ENCODE peak calls at places on chromosomes 11 and 22, in seven cellular contexts. G is H1, W is breast epithelium, K is stomach, Y is suprapubic skin, Q is prostate gland, B is endothelial cell of umbilical vein. J is an unnamed sample.

GRCh38 chr22:19067696-19068348 is 54.4 kb downstream of the DGCR2 start:
- DNase-seq in G (no peak), W (no peak), K (no peak), Y (peak), Q (no peak), B (no peak), J (no peak)

GRCh38 chr22:46803031-46803880 is 40.8 kb downstream of the TBC1D22A start:
- DNase-seq in G (peak), W (peak), K (peak), Y (no peak), Q (no peak), B (peak), J (peak)

GRCh38 chr11:94934362-94934761 is 39.0 kb downstream of the CWC15 start:
- DNase-seq in G (no peak), W (no peak), K (no peak), Y (no peak), Q (no peak), B (peak), J (peak)

GRCh38 chr22:23063539-23064380 is 6.6 kb upstream of the GNAZ start:
- DNase-seq in G (no peak), W (peak), K (peak), Y (peak), Q (no peak), B (no peak), J (no peak)

GRCh38 chr11:87150936-87151335 is 113.2 kb downstream of the TMEM135 start:
- DNase-seq in G (no peak), W (no peak), K (no peak), Y (no peak), Q (no peak), B (peak), J (no peak)

GRCh38 chr22:36330655-36331305 is 57.0 kb downstream of the MYH9 start:
- DNase-seq in G (no peak), W (no peak), K (no peak), Y (no peak), Q (peak), B (peak), J (no peak)

GRCh38 chr11:126172596-126173038 is 38.8 kb downstream of the RPUSD4 start:
- DNase-seq in G (no peak), W (no peak), K (no peak), Y (no peak), Q (no peak), B (no peak), J (no peak)

GRCh38 chr22:46905834-46906233 is 143.4 kb downstream of the TBC1D22A start:
- DNase-seq in G (no peak), W (no peak), K (peak), Y (no peak), Q (no peak), B (no peak), J (no peak)

GRCh38 chr11:94144233-94144632 is 15.6 kb downstream of the PANX1 start:
- DNase-seq in G (no peak), W (no peak), K (no peak), Y (no peak), Q (no peak), B (no peak), J (no peak)

GRCh38 chr11:130213143-130213978 is 53.8 kb downstream of the ST14 start:
- DNase-seq in G (peak), W (peak), K (peak), Y (peak), Q (peak), B (peak), J (peak)

GRCh38 chr11:122617926-122618325 is 37.6 kb upstream of the UBASH3B start:
- DNase-seq in G (no peak), W (no peak), K (no peak), Y (no peak), Q (no peak), B (no peak), J (no peak)

GRCh38 chr11:94895971-94896370 is 77.4 kb downstream of the CWC15 start:
- DNase-seq in G (no peak), W (no peak), K (no peak), Y (no peak), Q (no peak), B (peak), J (no peak)

GRCh38 chr11:83156150-83156995 is 558 bp upstream of the PCF11 start:
- DNase-seq in G (peak), W (peak), K (peak), Y (peak), Q (peak), B (peak), J (peak)

GRCh38 chr11:69588270-69588669 is 52.7 kb upstream of the CCND1 start:
- DNase-seq in G (no peak), W (no peak), K (no peak), Y (peak), Q (no peak), B (peak), J (peak)

GRCh38 chr11:65125197-65126056 is 3.3 kb downstream of the MRPL49 start:
- DNase-seq in G (no peak), W (no peak), K (no peak), Y (no peak), Q (no peak), B (no peak), J (no peak)

GRCh38 chr22:46293591-46294260 is 2.9 kb upstream of the GTSE1 start:
- DNase-seq in G (no peak), W (no peak), K (no peak), Y (no peak), Q (no peak), B (no peak), J (no peak)

GRCh38 chr22:49156662-49157285 is 670.9 kb downstream of the BRD1 start:
- DNase-seq in G (no peak), W (no peak), K (peak), Y (peak), Q (peak), B (no peak), J (no peak)

GRCh38 chr11:108069947-108070346 is 51.4 kb upstream of the ACAT1 start:
- DNase-seq in G (no peak), W (no peak), K (no peak), Y (no peak), Q (no peak), B (peak), J (no peak)

GRCh38 chr11:78492973-78493372 is 75.4 kb upstream of the GAB2 start:
- DNase-seq in G (no peak), W (no peak), K (no peak), Y (no peak), Q (no peak), B (no peak), J (no peak)

GRCh38 chr11:15969281-15969680 is 387.1 kb downstream of the SOX6 start:
- DNase-seq in G (no peak), W (no peak), K (peak), Y (no peak), Q (peak), B (peak), J (no peak)

GRCh38 chr11:116837231-116838091 is at the start of gene APOA1:
- DNase-seq in G (no peak), W (no peak), K (no peak), Y (no peak), Q (no peak), B (no peak), J (peak)

GRCh38 chr11:79973701-79974626 is 533.1 kb upstream of the TENM4 start:
- DNase-seq in G (peak), W (no peak), K (no peak), Y (no peak), Q (no peak), B (no peak), J (peak)

GRCh38 chr11:1549355-1550330 is 22.4 kb downstream of the DUSP8 start:
- DNase-seq in G (no peak), W (no peak), K (no peak), Y (no peak), Q (no peak), B (no peak), J (no peak)

GRCh38 chr22:50705219-50705691 is 32.6 kb downstream of the SHANK3 start:
- DNase-seq in G (peak), W (no peak), K (peak), Y (no peak), Q (no peak), B (peak), J (peak)

GRCh38 chr11:12085371-12086251 is 24.8 kb upstream of the MICAL2 start:
- DNase-seq in G (no peak), W (no peak), K (no peak), Y (no peak), Q (no peak), B (no peak), J (no peak)

GRCh38 chr11:100208207-100208606 is 478.9 kb upstream of the ARHGAP42 start:
- DNase-seq in G (no peak), W (no peak), K (no peak), Y (no peak), Q (no peak), B (no peak), J (no peak)

GRCh38 chr11:69939551-69940245 is 120.5 kb upstream of the FGF3 start:
- DNase-seq in G (no peak), W (no peak), K (peak), Y (no peak), Q (no peak), B (peak), J (no peak)

GRCh38 chr11:83070878-83071640 is 638 bp downstream of the RAB30 start:
- DNase-seq in G (no peak), W (no peak), K (no peak), Y (no peak), Q (peak), B (no peak), J (peak)

GRCh38 chr22:48097723-48098122 is 1335.3 kb downstream of the TBC1D22A start:
- DNase-seq in G (no peak), W (no peak), K (no peak), Y (peak), Q (no peak), B (no peak), J (no peak)

GRCh38 chr11:8839957-8840945 is 70.7 kb upstream of the AKIP1 start:
- DNase-seq in G (no peak), W (peak), K (peak), Y (no peak), Q (peak), B (peak), J (peak)

GRCh38 chr11:23632293-23632692 is 772.0 kb upstream of the CCDC179 start:
- DNase-seq in G (no peak), W (no peak), K (no peak), Y (no peak), Q (no peak), B (no peak), J (peak)

GRCh38 chr11:27485930-27486773 is 13.6 kb upstream of the LGR4 start:
- DNase-seq in G (no peak), W (no peak), K (no peak), Y (no peak), Q (peak), B (peak), J (peak)

GRCh38 chr11:22169833-22170232 is 23.1 kb upstream of the ANO5 start:
- DNase-seq in G (no peak), W (no peak), K (no peak), Y (no peak), Q (no peak), B (no peak), J (peak)

GRCh38 chr11:93005239-93005638 is 35.8 kb downstream of the MTNR1B start:
- DNase-seq in G (no peak), W (no peak), K (no peak), Y (no peak), Q (no peak), B (no peak), J (no peak)

GRCh38 chr11:72675221-72675620 is 999 bp upstream of the PDE2A start:
- DNase-seq in G (no peak), W (no peak), K (no peak), Y (no peak), Q (no peak), B (no peak), J (no peak)
- TF ChIP-seq POLR2AphosphoS5 in G (no peak), W (no peak), K (no peak), Y (no peak), Q (no peak), B (no peak), J (no peak)

GRCh38 chr11:35362571-35362980 is 56.8 kb downstream of the SLC1A2 start:
- DNase-seq in G (no peak), W (no peak), K (no peak), Y (no peak), Q (no peak), B (no peak), J (peak)
- TF ChIP-seq CTCF in G (no peak), W (no peak), K (no peak), Y (peak), Q (no peak), B (no peak), J (no peak)

GRCh38 chr11:111635706-111636045 is 33.4 kb downstream of the SIK2 start:
- DNase-seq in G (no peak), W (no peak), K (no peak), Y (no peak), Q (no peak), B (no peak), J (no peak)
- H3K27ac ChIP-seq in G (no peak), W (peak), K (peak), Y (peak), Q (peak), B (no peak), J (no peak)

GRCh38 chr11:45930031-45930794 is 7.8 kb downstream of the LARGE2 start:
- DNase-seq in G (no peak), W (no peak), K (peak), Y (no peak), Q (no peak), B (no peak), J (no peak)
- TF ChIP-seq POLR2AphosphoS5 in G (no peak), W (no peak), K (peak), Y (no peak), Q (no peak), B (no peak), J (no peak)

GRCh38 chr11:134277176-134278001 is 1.2 kb downstream of the GLB1L3 start:
- DNase-seq in G (no peak), W (peak), K (no peak), Y (no peak), Q (no peak), B (no peak), J (peak)

GRCh38 chr11:134278356-134278755 is 2.2 kb downstream of the GLB1L3 start:
- DNase-seq in G (no peak), W (peak), K (no peak), Y (no peak), Q (no peak), B (no peak), J (no peak)

GRCh38 chr11:134275534-134276395 is at the start of gene GLB1L3:
- DNase-seq in G (no peak), W (peak), K (no peak), Y (no peak), Q (peak), B (no peak), J (peak)

GRCh38 chr11:134275188-134275533 is 1.0 kb upstream of the GLB1L3 start:
- DNase-seq in G (no peak), W (no peak), K (no peak), Y (no peak), Q (no peak), B (no peak), J (peak)

DNA sequence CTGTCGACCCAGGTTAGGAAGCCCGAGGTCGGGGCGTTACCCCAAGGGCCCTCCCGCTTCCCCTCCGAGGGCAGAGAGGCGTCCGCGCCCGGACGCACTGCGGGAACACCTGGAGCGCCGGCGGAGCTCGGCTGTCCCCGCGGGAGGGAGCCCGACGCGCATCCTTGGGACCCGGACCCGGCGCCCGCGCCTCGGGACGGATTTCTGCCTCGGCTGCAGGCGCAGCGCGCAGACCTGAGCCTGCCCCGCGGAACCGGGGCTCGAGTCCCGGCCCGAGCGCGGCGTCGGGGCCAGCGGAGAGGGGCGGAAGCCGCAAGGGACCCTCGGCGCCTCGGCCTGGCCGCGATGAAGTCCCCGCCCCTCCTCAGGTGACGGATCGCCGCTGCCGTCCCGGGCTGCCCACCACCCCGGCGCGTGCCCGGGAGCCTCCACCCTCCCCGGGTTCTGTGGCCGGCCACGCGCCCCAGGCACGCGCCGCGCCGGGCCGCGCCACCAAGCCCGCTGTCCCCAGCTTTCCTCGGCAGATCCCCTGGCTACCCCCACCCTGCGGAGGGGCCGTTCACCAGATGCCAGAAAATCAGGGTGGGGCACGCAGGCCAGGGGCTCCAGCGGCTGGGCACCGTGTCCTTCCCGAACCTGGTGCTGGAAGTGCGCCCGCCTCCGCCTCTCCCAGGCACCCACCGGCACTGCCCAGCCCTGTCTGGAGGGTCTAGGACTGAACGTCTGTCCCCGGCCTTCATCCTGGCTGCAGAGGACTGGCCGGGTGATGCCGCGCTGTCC is 407 bp downstream of the GLB1L3 start:
- DNase-seq in G (no peak), W (peak), K (no peak), Y (peak), Q (no peak), B (no peak), J (peak)
- TF ChIP-seq CTCF in G (no peak), W (no peak), K (no peak), Y (no peak), Q (no peak), B (no peak), J (no peak)